ENCODE peak calls at places on chromosomes 3 and 15, in seven cellular contexts. L is mesothelial cell of epicardium, K is heart right ventricle, E is H1, D is HCT116, H is dorsolateral prefrontal cortex, W is body of pancreas. X is an unnamed sample.

GRCh38 chr3:178231645-178232044 is 304.6 kb upstream of the KCNMB2 start:
- DNase-seq in L (no peak), K (no peak), E (no peak), D (no peak), H (no peak), W (no peak), X (no peak)

GRCh38 chr3:108218811-108219210 is 3.4 kb downstream of the IFT57 start:
- DNase-seq in L (no peak), K (no peak), E (no peak), D (no peak), H (no peak), W (no peak), X (no peak)

GRCh38 chr3:48716508-48716981 is 476 bp downstream of the IP6K2 start:
- DNase-seq in L (peak; percentile 43), K (peak; percentile 12), E (no peak), D (no peak), H (no peak), W (peak; percentile 42), X (peak; percentile 8)

GRCh38 chr3:141093971-141094401 is 42.8 kb downstream of the SPSB4 start:
- DNase-seq in L (no peak), K (peak; percentile 74), E (no peak), D (no peak), H (peak; percentile 66), W (peak; percentile 91), X (no peak)

GRCh38 chr15:91291673-91292072 is 191.6 kb downstream of the SV2B start:
- DNase-seq in L (no peak), K (peak; percentile 11), E (no peak), D (peak; percentile 35), H (no peak), W (no peak), X (no peak)

GRCh38 chr3:152245498-152246175 is 23.1 kb upstream of the MBNL1 start:
- DNase-seq in L (no peak), K (no peak), E (no peak), D (no peak), H (no peak), W (no peak), X (no peak)

GRCh38 chr3:30693470-30694120 is 87.2 kb downstream of the TGFBR2 start:
- DNase-seq in L (no peak), K (peak; percentile 59), E (no peak), D (peak; percentile 40), H (no peak), W (peak; percentile 39), X (no peak)

GRCh38 chr15:92724144-92724543 is 68.6 kb upstream of the FAM174B start:
- DNase-seq in L (no peak), K (no peak), E (no peak), D (no peak), H (no peak), W (no peak), X (no peak)

GRCh38 chr15:57495037-57495436 is 96.7 kb upstream of the MYZAP start:
- DNase-seq in L (no peak), K (no peak), E (no peak), D (no peak), H (no peak), W (no peak), X (no peak)

DNA sequence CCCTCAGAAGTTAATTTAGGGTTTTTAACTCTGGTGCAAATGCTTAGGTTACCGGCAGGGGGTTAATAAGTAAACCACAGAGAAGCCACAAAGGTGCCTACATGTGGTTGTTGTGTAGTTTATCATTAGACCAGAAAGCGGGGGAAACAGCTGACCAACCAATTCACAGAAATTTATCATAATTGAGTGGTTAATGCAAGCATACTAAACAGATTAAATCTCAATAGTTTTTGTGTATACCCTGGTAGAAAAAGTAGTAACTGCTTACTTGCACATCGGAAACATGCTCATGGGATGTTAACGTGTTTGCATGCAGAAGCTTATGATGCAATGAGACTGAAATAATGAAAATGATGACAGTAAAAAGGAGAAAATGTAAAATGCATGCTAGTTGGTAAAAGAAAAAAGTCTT is 316.0 kb downstream of the PTPRG start:
- DNase-seq in L (no peak), K (no peak), E (no peak), D (peak; percentile 23), H (no peak), W (no peak), X (no peak)
- TF ChIP-seq CTCF in L (no peak), K (no peak), E (no peak), D (no peak), H (no peak), W (peak; percentile 14), X (peak; percentile 40)

GRCh38 chr15:86213888-86214287 is 134.2 kb downstream of the AGBL1 start:
- DNase-seq in L (no peak), K (no peak), E (no peak), D (no peak), H (no peak), W (no peak), X (no peak)

GRCh38 chr15:86213420-86213819 is 133.7 kb downstream of the AGBL1 start:
- DNase-seq in L (no peak), K (no peak), E (no peak), D (no peak), H (no peak), W (no peak), X (no peak)
- TF ChIP-seq CTCF in L (no peak), K (no peak), E (peak; percentile 49), D (no peak), H (no peak), W (no peak), X (peak; percentile 15)

GRCh38 chr15:74847462-74847861 is 4.5 kb upstream of the ULK3 start:
- DNase-seq in L (no peak), K (peak; percentile 51), E (no peak), D (no peak), H (no peak), W (peak; percentile 33), X (no peak)
- TF ChIP-seq CTCF in L (no peak), K (no peak), E (no peak), D (no peak), H (no peak), W (no peak), X (no peak)

GRCh38 chr3:25863560-25863959 is 73.7 kb downstream of the OXSM start:
- DNase-seq in L (no peak), K (no peak), E (no peak), D (no peak), H (no peak), W (no peak), X (no peak)
- TF ChIP-seq CTCF in L (no peak), K (no peak), E (peak; percentile 17), D (no peak), H (no peak), W (no peak), X (peak; percentile 48)

GRCh38 chr3:129944709-129945108 is 29.8 kb upstream of the TRH start:
- DNase-seq in L (no peak), K (no peak), E (no peak), D (no peak), H (no peak), W (no peak), X (no peak)

GRCh38 chr3:129938140-129938930 is 36.2 kb upstream of the TRH start:
- DNase-seq in L (no peak), K (no peak), E (no peak), D (no peak), H (no peak), W (no peak), X (no peak)

GRCh38 chr3:129940086-129940485 is 34.4 kb upstream of the TRH start:
- DNase-seq in L (no peak), K (no peak), E (no peak), D (no peak), H (no peak), W (no peak), X (no peak)

GRCh38 chr3:129943020-129943419 is 31.5 kb upstream of the TRH start:
- DNase-seq in L (no peak), K (no peak), E (no peak), D (no peak), H (no peak), W (no peak), X (no peak)

DNA sequence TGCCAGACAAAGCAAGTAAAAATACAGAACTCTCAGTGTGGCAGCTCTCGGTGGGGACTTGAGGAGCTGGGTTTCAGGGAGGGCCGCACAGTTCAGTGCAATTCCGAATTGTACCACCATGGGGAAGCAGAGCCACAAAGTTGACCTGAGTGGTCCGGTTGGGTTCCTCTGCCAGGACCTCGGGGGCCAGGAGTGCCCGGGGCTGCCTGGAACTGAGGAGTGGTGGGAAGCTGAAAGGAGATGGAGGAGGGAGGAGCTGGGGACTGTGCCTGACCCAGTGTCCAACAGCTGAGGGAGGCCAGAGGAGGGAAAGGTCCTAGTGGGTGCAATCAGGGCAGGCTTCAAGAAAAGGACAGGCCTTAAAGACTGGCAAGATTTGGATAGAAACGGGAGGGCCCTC is 32.2 kb upstream of the TRH start:
- DNase-seq in L (peak; percentile 76), K (peak; percentile 49), E (peak; percentile 75), D (peak; percentile 65), H (peak; percentile 63), W (peak; percentile 57), X (peak; percentile 82)
- TF ChIP-seq CTCF in L (peak; percentile 90), K (peak; percentile 80), E (peak; percentile 94), D (peak; percentile 98), H (peak; percentile 78), W (peak; percentile 55), X (peak; percentile 82)

DNA sequence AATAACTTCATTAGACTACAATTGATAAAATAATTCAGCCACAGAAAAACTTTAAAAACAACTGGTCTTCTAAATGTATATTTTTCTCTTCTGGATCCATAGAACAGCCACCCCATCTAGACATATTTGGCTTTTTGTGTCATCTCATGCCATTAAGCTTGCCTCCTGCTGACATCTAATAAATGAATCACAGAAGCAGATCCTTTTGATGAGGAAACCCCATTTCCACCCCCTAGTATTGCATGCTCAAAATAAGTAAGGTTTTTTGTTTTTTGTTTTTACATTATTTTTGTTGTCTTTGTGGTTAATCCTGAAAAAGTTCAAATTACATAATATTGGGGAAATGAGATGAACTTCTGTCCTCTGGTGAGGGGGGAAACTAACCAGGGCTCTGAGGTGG is 94.8 kb downstream of the DUT start:
- DNase-seq in L (no peak), K (no peak), E (no peak), D (no peak), H (no peak), W (no peak), X (no peak)
- TF ChIP-seq CTCF in L (no peak), K (no peak), E (no peak), D (no peak), H (no peak), W (no peak), X (no peak)

DNA sequence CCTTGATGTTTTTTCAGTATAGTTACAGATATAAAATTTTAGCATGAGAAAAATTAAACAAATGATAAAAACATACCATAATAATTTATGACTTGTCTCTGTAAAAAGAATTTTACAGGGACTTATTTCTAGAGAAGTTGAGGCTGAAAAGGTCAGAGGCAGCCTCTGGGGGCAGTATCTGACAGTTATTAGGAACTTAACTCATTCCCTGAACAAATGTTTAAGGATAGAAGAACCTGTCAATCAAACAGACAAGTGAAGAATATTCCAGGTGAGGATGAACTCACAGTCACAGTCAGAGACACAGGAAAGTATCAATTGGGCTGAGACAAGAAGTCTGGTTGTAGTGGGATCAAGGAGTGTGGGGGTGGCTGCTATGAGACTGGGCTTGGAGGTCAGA is 7.3 kb downstream of the MYLK start:
- DNase-seq in L (no peak), K (no peak), E (no peak), D (no peak), H (no peak), W (no peak), X (no peak)
- TF ChIP-seq CTCF in L (no peak), K (no peak), E (peak; percentile 9), D (peak; percentile 25), H (no peak), W (peak; percentile 8), X (peak; percentile 54)

X was measured in neural crest cell.